ENCODE peak calls at places on chromosomes 12 and 14, in six cellular contexts. V is NCI-H2081; Z is stimulated activated CD8-positive, alpha-beta memory T cell treated with anti-CD3 and anti-CD28 coated beads, Interleukin-4, amount 100 ng/mL, for 1 hour; B is KBM-7; Q is ELF-1; E is T-cell. X is an unnamed sample.
A peak's percentile ranks its signal among the peaks of the same experiment; 100 is the strongest.

GRCh38 chr12:113473942-113474341 is 2.3 kb upstream of the LHX5 start:
- DNase-seq in V (no peak), Z (no peak), B (no peak), Q (peak; percentile 71), E (no peak), X (no peak)

GRCh38 chr14:74502236-74503019 is 8.9 kb downstream of the ISCA2 start:
- DNase-seq in V (peak; percentile 10), Z (no peak), B (peak; percentile 53), Q (no peak), E (no peak), X (peak; percentile 25)

GRCh38 chr14:23040100-23040499 is 1.9 kb upstream of the PSMB11 start:
- DNase-seq in V (no peak), Z (no peak), B (no peak), Q (no peak), E (no peak), X (no peak)

GRCh38 chr12:51910691-51911090 is 3.4 kb downstream of the ACVRL1 start:
- DNase-seq in V (no peak), Z (no peak), B (no peak), Q (no peak), E (no peak), X (no peak)

GRCh38 chr12:9372202-9372601 is 164.0 kb upstream of the PZP start:
- DNase-seq in V (no peak), Z (no peak), B (peak; percentile 27), Q (no peak), E (no peak), X (no peak)

GRCh38 chr14:20934148-20934762 is 21.0 kb upstream of the RNASE2 start:
- DNase-seq in V (no peak), Z (no peak), B (no peak), Q (peak; percentile 80), E (no peak), X (no peak)

GRCh38 chr12:49664591-49665146 is 41.3 kb downstream of the PRPF40B start:
- DNase-seq in V (peak; percentile 12), Z (no peak), B (no peak), Q (peak; percentile 77), E (no peak), X (no peak)

GRCh38 chr12:132953771-132954170 is 2.3 kb downstream of the ZNF605 start:
- DNase-seq in V (no peak), Z (no peak), B (no peak), Q (no peak), E (no peak), X (no peak)

GRCh38 chr12:53380104-53380796 is at the start of gene SP1:
- DNase-seq in V (peak; percentile 90), Z (peak; percentile 99), B (peak; percentile 88), Q (peak; percentile 87), E (peak; percentile 100), X (peak; percentile 81)

GRCh38 chr14:21192447-21192822 is 36.6 kb upstream of the OR5AU1 start:
- DNase-seq in V (no peak), Z (no peak), B (no peak), Q (peak; percentile 4), E (no peak), X (no peak)

GRCh38 chr12:119676573-119676972 is 8.6 kb downstream of the PRKAB1 start:
- DNase-seq in V (no peak), Z (no peak), B (no peak), Q (no peak), E (no peak), X (no peak)

GRCh38 chr14:95513261-95513660 is 3.2 kb downstream of the SYNE3 start:
- DNase-seq in V (no peak), Z (no peak), B (no peak), Q (no peak), E (no peak), X (no peak)

GRCh38 chr12:59070534-59070933 is 150.2 kb upstream of the LRIG3 start:
- DNase-seq in V (peak; percentile 59), Z (no peak), B (no peak), Q (no peak), E (no peak), X (no peak)

GRCh38 chr12:57552692-57553321 is 3.0 kb downstream of the KIF5A start:
- DNase-seq in V (no peak), Z (no peak), B (no peak), Q (peak; percentile 25), E (no peak), X (no peak)

GRCh38 chr14:64541261-64541970 is 875 bp downstream of the HSPA2 start:
- DNase-seq in V (no peak), Z (no peak), B (no peak), Q (peak; percentile 65), E (no peak), X (peak; percentile 12)

GRCh38 chr12:96487214-96487613 is 2.2 kb upstream of the CFAP54 start:
- DNase-seq in V (no peak), Z (no peak), B (no peak), Q (no peak), E (no peak), X (no peak)

GRCh38 chr14:54798465-54799124 is 104.0 kb downstream of the GCH1 start:
- DNase-seq in V (no peak), Z (no peak), B (no peak), Q (no peak), E (no peak), X (no peak)

GRCh38 chr14:94161979-94162378 is 12.1 kb upstream of the PPP4R4 start:
- DNase-seq in V (no peak), Z (no peak), B (peak; percentile 12), Q (no peak), E (no peak), X (no peak)

GRCh38 chr12:47744005-47744651 is 14.6 kb downstream of the RAPGEF3 start:
- DNase-seq in V (peak; percentile 63), Z (no peak), B (peak; percentile 38), Q (peak; percentile 80), E (peak; percentile 59), X (peak; percentile 72)

GRCh38 chr14:34701808-34702207 is 12.6 kb downstream of the CFL2 start:
- DNase-seq in V (no peak), Z (no peak), B (no peak), Q (no peak), E (no peak), X (no peak)

GRCh38 chr14:73553845-73554244 is 4.9 kb downstream of the HEATR4 start:
- DNase-seq in V (no peak), Z (no peak), B (no peak), Q (no peak), E (no peak), X (no peak)

GRCh38 chr12:68224613-68225285 is 861 bp downstream of the IL26 start:
- DNase-seq in V (no peak), Z (no peak), B (no peak), Q (no peak), E (no peak), X (no peak)

GRCh38 chr14:74501135-74501614 is 7.6 kb downstream of the ISCA2 start:
- DNase-seq in V (peak; percentile 52), Z (no peak), B (peak; percentile 51), Q (peak; percentile 93), E (no peak), X (peak; percentile 71)

GRCh38 chr12:10140001-10140400 is 10.0 kb upstream of the CLEC7A start:
- DNase-seq in V (peak; percentile 34), Z (no peak), B (peak; percentile 79), Q (peak; percentile 35), E (no peak), X (peak; percentile 57)

GRCh38 chr12:8831116-8831515 is 8.7 kb downstream of the A2ML1 start:
- DNase-seq in V (no peak), Z (no peak), B (no peak), Q (peak; percentile 86), E (no peak), X (no peak)

GRCh38 chr14:64801800-64802199 is 77.9 kb downstream of the SPTB start:
- DNase-seq in V (no peak), Z (no peak), B (peak; percentile 19), Q (peak; percentile 74), E (no peak), X (no peak)

GRCh38 chr14:69049675-69050074 is 70.6 kb upstream of the ACTN1 start:
- DNase-seq in V (no peak), Z (no peak), B (no peak), Q (no peak), E (no peak), X (no peak)

GRCh38 chr14:23663127-23663526 is 27.0 kb downstream of the DHRS2 start:
- DNase-seq in V (no peak), Z (no peak), B (no peak), Q (no peak), E (no peak), X (no peak)

GRCh38 chr12:64670039-64670438 is 59.7 kb downstream of the RASSF3 start:
- DNase-seq in V (no peak), Z (no peak), B (no peak), Q (no peak), E (no peak), X (no peak)

GRCh38 chr14:78153069-78153351 is 17.2 kb upstream of the NRXN3 start:
- DNase-seq in V (peak; percentile 74), Z (no peak), B (no peak), Q (no peak), E (no peak), X (no peak)

GRCh38 chr12:94329366-94329765 is 130.3 kb downstream of the CEP83 start:
- DNase-seq in V (no peak), Z (no peak), B (no peak), Q (no peak), E (no peak), X (no peak)